ENCODE peak calls at places on chromosomes 4 and X, in nine cellular contexts. I, V, Z, L, T, O, Y, C and X are unnamed samples.

GRCh38 chr4:25307596-25307995 is 5.0 kb upstream of the ZCCHC4 start:
- DNase-seq in I (no peak), V (no peak), Z (no peak), L (no peak), T (no peak), O (no peak), Y (no peak), C (no peak), X (no peak)

GRCh38 chrX:64198046-64198445 is 7.5 kb downstream of the AMER1 start:
- DNase-seq in I (no peak), V (no peak), Z (no peak), L (no peak), T (peak; percentile 9), O (no peak), Y (peak; percentile 15), C (no peak), X (no peak)

GRCh38 chrX:139647597-139647996 is 60.4 kb downstream of the MCF2 start:
- DNase-seq in I (no peak), V (no peak), Z (no peak), L (no peak), T (peak; percentile 4), O (no peak), Y (no peak), C (no peak), X (no peak)

GRCh38 chrX:38805294-38806053 is 4.2 kb downstream of the MID1IP1 start:
- DNase-seq in I (peak; percentile 86), V (peak; percentile 56), Z (peak; percentile 77), L (peak; percentile 42), T (no peak), O (no peak), Y (peak; percentile 51), C (peak; percentile 53), X (no peak)

GRCh38 chr4:44194365-44194764 is 254.2 kb downstream of the KCTD8 start:
- DNase-seq in I (no peak), V (no peak), Z (no peak), L (no peak), T (no peak), O (no peak), Y (no peak), C (no peak), X (no peak)

GRCh38 chr4:24405356-24405755 is 179.0 kb downstream of the DHX15 start:
- DNase-seq in I (no peak), V (no peak), Z (no peak), L (no peak), T (no peak), O (no peak), Y (no peak), C (no peak), X (no peak)

GRCh38 chr4:184950117-184950830 is 68.0 kb upstream of the HELT start:
- DNase-seq in I (no peak), V (peak; percentile 27), Z (no peak), L (no peak), T (no peak), O (no peak), Y (no peak), C (no peak), X (no peak)

GRCh38 chr4:126938023-126938422 is 694.7 kb upstream of the INTU start:
- DNase-seq in I (no peak), V (no peak), Z (no peak), L (no peak), T (no peak), O (no peak), Y (no peak), C (no peak), X (no peak)

GRCh38 chr4:24727390-24727789 is 68.0 kb upstream of the SOD3 start:
- DNase-seq in I (no peak), V (no peak), Z (no peak), L (no peak), T (no peak), O (no peak), Y (no peak), C (no peak), X (no peak)

GRCh38 chr4:48602222-48602621 is 112.2 kb downstream of the ZAR1 start:
- DNase-seq in I (no peak), V (no peak), Z (no peak), L (no peak), T (no peak), O (no peak), Y (no peak), C (no peak), X (no peak)

GRCh38 chr4:75340561-75340960 is 173.6 kb downstream of the RCHY1 start:
- DNase-seq in I (no peak), V (no peak), Z (no peak), L (no peak), T (no peak), O (no peak), Y (no peak), C (no peak), X (no peak)

GRCh38 chr4:65383589-65384305 is 286.5 kb downstream of the EPHA5 start:
- DNase-seq in I (no peak), V (no peak), Z (peak; percentile 60), L (no peak), T (no peak), O (peak; percentile 2), Y (no peak), C (no peak), X (no peak)

GRCh38 chr4:749771-750666 is 44.4 kb downstream of the PCGF3 start:
- DNase-seq in I (no peak), V (no peak), Z (no peak), L (no peak), T (no peak), O (no peak), Y (no peak), C (no peak), X (no peak)

GRCh38 chrX:68684291-68684918 is 36.9 kb downstream of the STARD8 start:
- DNase-seq in I (peak; percentile 43), V (no peak), Z (no peak), L (no peak), T (no peak), O (no peak), Y (peak; percentile 26), C (no peak), X (no peak)

GRCh38 chr4:101599620-101600019 is 190.9 kb upstream of the BANK1 start:
- DNase-seq in I (no peak), V (no peak), Z (no peak), L (no peak), T (no peak), O (no peak), Y (no peak), C (no peak), X (no peak)

GRCh38 chr4:74793757-74794340 is 474 bp downstream of the BTC start:
- DNase-seq in I (peak; percentile 30), V (peak; percentile 3), Z (peak; percentile 66), L (peak; percentile 91), T (no peak), O (no peak), Y (no peak), C (peak; percentile 6), X (no peak)

GRCh38 chr4:171896426-171896825 is 83.2 kb downstream of the GALNTL6 start:
- DNase-seq in I (no peak), V (no peak), Z (no peak), L (no peak), T (no peak), O (no peak), Y (no peak), C (no peak), X (no peak)

GRCh38 chr4:150229538-150229937 is 151.3 kb downstream of the DCLK2 start:
- DNase-seq in I (no peak), V (no peak), Z (peak; percentile 10), L (no peak), T (no peak), O (no peak), Y (no peak), C (no peak), X (no peak)

GRCh38 chr4:145352438-145353145 is 129.1 kb upstream of the SMAD1 start:
- DNase-seq in I (no peak), V (no peak), Z (no peak), L (no peak), T (no peak), O (no peak), Y (no peak), C (no peak), X (no peak)
- TF ChIP-seq REST in I (no peak), V (no peak), Z (no peak), L (no peak), T (no peak), O (no peak), Y (no peak), C (no peak), X (no peak)

DNA sequence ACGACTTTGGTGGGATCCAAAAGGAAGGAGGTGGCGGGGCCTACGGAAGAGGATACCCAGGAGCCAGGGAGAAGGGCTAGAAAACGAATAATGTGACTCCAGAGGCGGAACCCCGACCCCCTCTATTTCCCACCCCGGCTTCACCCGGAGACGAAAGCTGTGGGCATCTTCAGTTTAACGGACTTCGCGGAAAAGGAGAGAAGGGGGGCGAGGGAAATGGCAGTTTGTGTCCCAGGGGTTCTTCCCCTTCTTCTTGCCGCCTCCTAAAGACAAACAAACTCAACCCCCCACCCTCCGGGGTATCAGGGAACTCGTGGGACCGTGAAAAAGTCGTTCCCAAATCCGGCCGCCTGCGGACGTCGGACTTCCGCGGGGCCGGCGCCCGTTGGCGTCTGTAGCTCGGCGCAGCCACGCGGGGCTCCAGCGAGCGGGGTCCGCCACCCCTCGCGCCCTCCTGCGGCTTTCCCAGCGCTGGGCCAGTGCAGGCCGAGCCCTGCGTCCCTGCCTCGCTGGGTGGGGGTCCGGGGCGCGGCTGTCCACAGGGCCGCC is 3.6 kb upstream of the LEF1 start:
- DNase-seq in I (no peak), V (no peak), Z (no peak), L (peak; percentile 33), T (no peak), O (no peak), Y (no peak), C (peak; percentile 87), X (no peak)
- TF ChIP-seq REST in I (no peak), V (no peak), Z (no peak), L (no peak), T (no peak), O (no peak), Y (no peak), C (no peak), X (no peak)

GRCh38 chr4:165737309-165737972 is 135.6 kb upstream of the TLL1 start:
- DNase-seq in I (no peak), V (no peak), Z (no peak), L (no peak), T (no peak), O (no peak), Y (no peak), C (no peak), X (no peak)
- TF ChIP-seq REST in I (no peak), V (no peak), Z (no peak), L (no peak), T (no peak), O (no peak), Y (no peak), C (no peak), X (no peak)

GRCh38 chr4:42513748-42514490 is 116.6 kb downstream of the SHISA3 start:
- DNase-seq in I (no peak), V (no peak), Z (no peak), L (peak; percentile 47), T (no peak), O (no peak), Y (no peak), C (no peak), X (no peak)

GRCh38 chr4:42515156-42515884 is 118.0 kb downstream of the SHISA3 start:
- DNase-seq in I (no peak), V (no peak), Z (no peak), L (peak; percentile 85), T (no peak), O (no peak), Y (no peak), C (no peak), X (no peak)

GRCh38 chr4:42523066-42523718 is 125.9 kb downstream of the SHISA3 start:
- DNase-seq in I (no peak), V (no peak), Z (no peak), L (no peak), T (no peak), O (no peak), Y (no peak), C (no peak), X (no peak)

GRCh38 chr4:42519803-42520417 is 122.6 kb downstream of the SHISA3 start:
- DNase-seq in I (peak; percentile 21), V (peak; percentile 12), Z (peak; percentile 34), L (peak; percentile 73), T (peak; percentile 19), O (peak; percentile 20), Y (peak; percentile 19), C (peak; percentile 25), X (peak; percentile 28)
- TF ChIP-seq REST in I (no peak), V (no peak), Z (no peak), L (no peak), T (no peak), O (no peak), Y (no peak), C (no peak), X (no peak)